ENCODE peak calls at places on chromosomes 12 and 14, in four cellular contexts. One of them, this sample, is unnamed.

GRCh38 chr12:53532026-53532425 is 24.7 kb upstream of the NPFF start:
- DNase-seq in left ventricle myocardium inferior: no peak
- DNase-seq in A549: no peak
- DNase-seq in thyroid gland: peak; percentile 41
- DNase-seq in this sample: no peak

GRCh38 chr12:124713041-124713435 is 145.6 kb upstream of the NCOR2 start:
- DNase-seq in left ventricle myocardium inferior: peak; percentile 64
- DNase-seq in A549: no peak
- DNase-seq in thyroid gland: peak; percentile 30
- DNase-seq in this sample: peak; percentile 63

GRCh38 chr12:80116735-80117134 is 17.4 kb downstream of the OTOGL start:
- DNase-seq in left ventricle myocardium inferior: no peak
- DNase-seq in A549: no peak
- DNase-seq in thyroid gland: no peak
- DNase-seq in this sample: no peak

GRCh38 chr12:14777271-14777670 is 26.0 kb downstream of the WBP11 start:
- DNase-seq in left ventricle myocardium inferior: no peak
- DNase-seq in A549: no peak
- DNase-seq in thyroid gland: no peak
- DNase-seq in this sample: no peak

GRCh38 chr12:52390739-52391617 is 5.5 kb upstream of the KRT84 start:
- DNase-seq in left ventricle myocardium inferior: no peak
- DNase-seq in A549: peak; percentile 58
- DNase-seq in thyroid gland: no peak
- DNase-seq in this sample: no peak

GRCh38 chr14:93857081-93857480 is 68.8 kb upstream of the PRIMA1 start:
- DNase-seq in left ventricle myocardium inferior: no peak
- DNase-seq in A549: no peak
- DNase-seq in thyroid gland: no peak
- DNase-seq in this sample: no peak

GRCh38 chr12:1918875-1919236 is 404 bp upstream of the CACNA2D4 start:
- DNase-seq in left ventricle myocardium inferior: no peak
- DNase-seq in A549: no peak
- DNase-seq in thyroid gland: no peak
- DNase-seq in this sample: peak; percentile 21

GRCh38 chr12:58413794-58414193 is 472.4 kb downstream of the ATP23 start:
- DNase-seq in left ventricle myocardium inferior: no peak
- DNase-seq in A549: peak; percentile 67
- DNase-seq in thyroid gland: no peak
- DNase-seq in this sample: no peak

GRCh38 chr12:116324684-116325664 is 47.5 kb upstream of the MED13L start:
- DNase-seq in left ventricle myocardium inferior: no peak
- DNase-seq in A549: no peak
- DNase-seq in thyroid gland: no peak
- DNase-seq in this sample: no peak

GRCh38 chr14:92625213-92625612 is 111.6 kb downstream of the RIN3 start:
- DNase-seq in left ventricle myocardium inferior: no peak
- DNase-seq in A549: peak; percentile 65
- DNase-seq in thyroid gland: no peak
- DNase-seq in this sample: no peak

GRCh38 chr14:88535813-88536212 is 19.0 kb downstream of the PTPN21 start:
- DNase-seq in left ventricle myocardium inferior: no peak
- DNase-seq in A549: no peak
- DNase-seq in thyroid gland: no peak
- DNase-seq in this sample: no peak

GRCh38 chr14:63664143-63664460 is 22.4 kb upstream of the WDR89 start:
- DNase-seq in left ventricle myocardium inferior: no peak
- DNase-seq in A549: no peak
- DNase-seq in thyroid gland: no peak
- DNase-seq in this sample: no peak

GRCh38 chr14:75242546-75243273 is 35.9 kb upstream of the FOS start:
- DNase-seq in left ventricle myocardium inferior: peak; percentile 28
- DNase-seq in A549: no peak
- DNase-seq in thyroid gland: no peak
- DNase-seq in this sample: no peak

GRCh38 chr14:53955671-53956426 is 776 bp downstream of the BMP4 start:
- DNase-seq in left ventricle myocardium inferior: peak; percentile 77
- DNase-seq in A549: peak; percentile 44
- DNase-seq in thyroid gland: peak; percentile 61
- DNase-seq in this sample: peak; percentile 60

GRCh38 chr14:91418387-91419043 is 895 bp upstream of the CCDC88C start:
- DNase-seq in left ventricle myocardium inferior: peak; percentile 66
- DNase-seq in A549: peak; percentile 68
- DNase-seq in thyroid gland: peak; percentile 44
- DNase-seq in this sample: peak; percentile 78

GRCh38 chr12:1309610-1310009 is 284.8 kb downstream of the FBXL14 start:
- DNase-seq in left ventricle myocardium inferior: no peak
- DNase-seq in A549: no peak
- DNase-seq in thyroid gland: no peak
- DNase-seq in this sample: no peak

GRCh38 chr12:112965643-112966042 is 12.7 kb upstream of the OAS2 start:
- DNase-seq in left ventricle myocardium inferior: no peak
- DNase-seq in A549: no peak
- DNase-seq in thyroid gland: no peak
- DNase-seq in this sample: no peak

GRCh38 chr14:49880267-49881064 is 12.4 kb upstream of the ARF6 start:
- DNase-seq in left ventricle myocardium inferior: no peak
- DNase-seq in A549: no peak
- DNase-seq in thyroid gland: no peak
- DNase-seq in this sample: no peak

GRCh38 chr12:126069549-126070165 is 1004.4 kb downstream of the AACS start:
- DNase-seq in left ventricle myocardium inferior: no peak
- DNase-seq in A549: peak; percentile 68
- DNase-seq in thyroid gland: no peak
- DNase-seq in this sample: peak; percentile 44

GRCh38 chr12:131065801-131066200 is 112.1 kb downstream of the ADGRD1 start:
- DNase-seq in left ventricle myocardium inferior: no peak
- DNase-seq in A549: no peak
- DNase-seq in thyroid gland: no peak
- DNase-seq in this sample: no peak
- H3K27ac ChIP-seq in left ventricle myocardium inferior: peak overlapping the region; percentile 47
- H3K27ac ChIP-seq in A549: no peak overlapping the region
- H3K27ac ChIP-seq in thyroid gland: no peak overlapping the region
- H3K27ac ChIP-seq in this sample: no peak overlapping the region

DNA sequence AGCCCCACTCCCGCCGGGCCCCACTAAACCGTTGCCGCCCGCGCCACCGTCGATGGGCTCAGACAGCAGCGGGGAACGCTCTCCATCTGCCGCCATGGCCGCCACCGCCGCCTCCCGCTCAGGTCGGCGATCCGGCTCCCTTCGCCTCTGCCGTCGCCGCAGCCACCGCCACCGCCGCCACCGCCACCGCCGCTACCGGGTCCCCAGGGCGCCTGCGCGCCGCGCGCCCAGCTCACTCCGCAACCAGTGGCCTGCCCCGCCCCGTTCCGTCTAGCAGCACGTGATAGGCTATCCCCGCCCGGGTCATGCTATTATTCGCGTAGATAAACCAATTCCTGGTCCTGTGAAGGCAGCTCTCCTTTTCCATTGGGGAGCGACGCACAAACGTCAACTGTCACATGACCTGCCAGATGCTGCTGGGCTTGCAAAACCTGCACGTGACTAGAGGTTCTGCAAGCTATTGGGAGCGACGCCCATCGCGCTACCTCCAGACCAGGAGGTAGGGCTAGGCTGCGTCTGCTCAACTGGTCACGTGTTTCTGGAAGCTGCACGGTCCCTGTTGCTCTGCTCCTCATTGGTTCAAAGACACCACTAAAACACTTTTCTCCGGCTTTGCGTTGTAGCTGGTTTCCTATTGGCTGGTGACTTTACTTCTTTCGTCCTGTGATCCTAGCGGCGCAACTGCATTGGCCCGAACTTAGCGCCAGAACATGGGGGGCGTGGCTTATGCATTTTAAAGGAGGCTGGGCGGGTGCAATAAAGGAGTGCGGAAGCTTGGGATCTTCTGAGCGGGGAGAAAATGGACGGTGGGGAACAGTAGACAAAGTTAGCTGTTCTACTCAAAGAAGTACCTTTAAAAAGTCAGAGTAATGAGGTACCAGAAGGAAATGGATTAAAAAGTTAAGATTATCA is at the start of gene PIP4P1:
- DNase-seq in left ventricle myocardium inferior: peak; percentile 99
- DNase-seq in A549: peak; percentile 100
- DNase-seq in thyroid gland: peak; percentile 99
- DNase-seq in this sample: peak; percentile 99
- H3K27ac ChIP-seq in left ventricle myocardium inferior: peak within 1 kb of the TSS; percentile 93
- H3K27ac ChIP-seq in A549: peak within 1 kb of the TSS; percentile 85
- H3K27ac ChIP-seq in thyroid gland: peak within 1 kb of the TSS; percentile 86
- H3K27ac ChIP-seq in this sample: peak within 1 kb of the TSS; percentile 80

GRCh38 chr12:108313236-108313608 is 25.9 kb downstream of the CMKLR1 start:
- DNase-seq in left ventricle myocardium inferior: no peak
- DNase-seq in A549: no peak
- DNase-seq in thyroid gland: no peak
- DNase-seq in this sample: no peak

GRCh38 chr12:108313609-108314331 is 25.3 kb downstream of the CMKLR1 start:
- DNase-seq in left ventricle myocardium inferior: no peak
- DNase-seq in A549: no peak
- DNase-seq in thyroid gland: peak; percentile 29
- DNase-seq in this sample: no peak

GRCh38 chr12:108311605-108312004 is 27.5 kb downstream of the CMKLR1 start:
- DNase-seq in left ventricle myocardium inferior: no peak
- DNase-seq in A549: no peak
- DNase-seq in thyroid gland: no peak
- DNase-seq in this sample: no peak

GRCh38 chr12:108312885-108313203 is 26.3 kb downstream of the CMKLR1 start:
- DNase-seq in left ventricle myocardium inferior: peak; percentile 74
- DNase-seq in A549: no peak
- DNase-seq in thyroid gland: peak; percentile 87
- DNase-seq in this sample: no peak

GRCh38 chr12:108312073-108312884 is 26.8 kb downstream of the CMKLR1 start:
- DNase-seq in left ventricle myocardium inferior: no peak
- DNase-seq in A549: no peak
- DNase-seq in thyroid gland: no peak
- DNase-seq in this sample: no peak
- H3K27ac ChIP-seq in left ventricle myocardium inferior: peak overlapping the region; percentile 80
- H3K27ac ChIP-seq in A549: no peak overlapping the region
- H3K27ac ChIP-seq in thyroid gland: peak overlapping the region; percentile 82
- H3K27ac ChIP-seq in this sample: peak overlapping the region; percentile 22

DNA sequence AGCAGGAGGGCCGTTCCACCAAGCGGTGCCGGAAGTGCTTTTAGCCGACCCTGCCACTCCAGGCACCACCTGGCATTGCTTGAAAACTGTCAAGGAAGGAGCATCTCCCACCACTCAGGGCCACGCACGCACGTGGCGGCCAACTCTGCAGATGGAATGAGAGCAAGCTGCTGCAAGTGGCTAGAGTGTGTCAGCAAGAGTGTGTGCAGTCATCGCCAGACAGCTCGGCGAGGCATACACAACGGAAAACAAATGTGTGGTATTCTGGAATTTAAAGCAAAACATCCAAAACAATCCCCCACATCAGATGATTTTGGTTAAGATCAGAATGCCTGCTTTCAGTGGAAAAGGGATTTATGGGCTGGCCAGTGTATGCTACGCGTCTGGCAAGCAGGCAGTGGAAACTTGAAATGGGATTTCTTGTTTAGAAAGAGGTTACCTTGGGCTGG is 11.2 kb downstream of the CD9 start:
- DNase-seq in left ventricle myocardium inferior: no peak
- DNase-seq in A549: no peak
- DNase-seq in thyroid gland: no peak
- DNase-seq in this sample: no peak
- H3K27ac ChIP-seq in left ventricle myocardium inferior: peak overlapping the region; percentile 64
- H3K27ac ChIP-seq in A549: no peak overlapping the region
- H3K27ac ChIP-seq in thyroid gland: peak overlapping the region; percentile 94
- H3K27ac ChIP-seq in this sample: peak overlapping the region; percentile 43

DNA sequence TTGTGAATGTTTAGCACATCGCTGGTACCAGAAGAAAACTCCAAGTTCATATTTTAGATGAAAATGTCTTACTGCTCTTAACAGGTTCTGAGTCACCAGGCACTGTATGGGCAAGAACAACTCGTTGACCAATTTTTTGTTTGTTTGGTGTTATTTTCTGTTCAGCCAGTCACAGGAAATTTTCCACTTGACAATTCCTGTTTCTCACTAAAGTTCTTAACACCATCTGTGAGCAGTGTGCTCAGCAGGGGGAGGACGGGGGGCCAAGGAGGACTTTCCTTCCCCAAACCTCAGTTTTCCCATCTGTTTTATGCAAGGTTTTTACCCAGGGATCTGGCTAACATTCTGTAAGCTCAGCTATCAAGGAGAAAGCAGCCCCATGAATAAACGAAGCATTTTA is 3.0 kb downstream of the NUAK1 start:
- DNase-seq in left ventricle myocardium inferior: no peak
- DNase-seq in A549: peak; percentile 43
- DNase-seq in thyroid gland: peak; percentile 19
- DNase-seq in this sample: no peak
- H3K27ac ChIP-seq in left ventricle myocardium inferior: peak overlapping the region; percentile 98
- H3K27ac ChIP-seq in A549: peak overlapping the region; percentile 99
- H3K27ac ChIP-seq in thyroid gland: peak overlapping the region; percentile 91
- H3K27ac ChIP-seq in this sample: no peak overlapping the region

GRCh38 chr14:97446087-97446486 is 648.9 kb downstream of the VRK1 start:
- DNase-seq in left ventricle myocardium inferior: no peak
- DNase-seq in A549: no peak
- DNase-seq in thyroid gland: no peak
- DNase-seq in this sample: no peak
- H3K27ac ChIP-seq in left ventricle myocardium inferior: no peak overlapping the region
- H3K27ac ChIP-seq in A549: no peak overlapping the region
- H3K27ac ChIP-seq in thyroid gland: no peak overlapping the region
- H3K27ac ChIP-seq in this sample: no peak overlapping the region

GRCh38 chr12:76866146-76866545 is 12.7 kb downstream of the CSRP2 start:
- DNase-seq in left ventricle myocardium inferior: no peak
- DNase-seq in A549: no peak
- DNase-seq in thyroid gland: no peak
- DNase-seq in this sample: no peak
- H3K27ac ChIP-seq in left ventricle myocardium inferior: no peak overlapping the region
- H3K27ac ChIP-seq in A549: no peak overlapping the region
- H3K27ac ChIP-seq in thyroid gland: no peak overlapping the region
- H3K27ac ChIP-seq in this sample: no peak overlapping the region

DNA sequence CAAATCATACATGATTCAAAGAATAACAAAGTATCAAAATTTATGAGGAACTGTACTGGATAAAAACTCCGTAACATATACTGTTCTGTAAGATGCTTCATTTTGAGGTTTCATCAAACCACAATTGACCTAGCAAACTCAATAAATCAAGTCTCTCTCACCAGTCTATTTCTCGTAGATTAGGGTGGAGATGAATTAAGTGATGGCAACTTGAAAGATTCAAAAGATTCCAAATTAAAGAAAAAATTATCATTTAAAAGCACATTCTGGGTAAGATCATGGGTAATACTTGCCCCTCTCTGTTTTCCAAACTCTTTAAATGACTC is 74.4 kb downstream of the PAPLN start:
- DNase-seq in left ventricle myocardium inferior: no peak
- DNase-seq in A549: no peak
- DNase-seq in thyroid gland: no peak
- DNase-seq in this sample: no peak
- H3K27ac ChIP-seq in left ventricle myocardium inferior: peak overlapping the region; percentile 33
- H3K27ac ChIP-seq in A549: no peak overlapping the region
- H3K27ac ChIP-seq in thyroid gland: no peak overlapping the region
- H3K27ac ChIP-seq in this sample: no peak overlapping the region

GRCh38 chr14:68366656-68367055 is 426.2 kb downstream of the ZFP36L1 start:
- DNase-seq in left ventricle myocardium inferior: no peak
- DNase-seq in A549: no peak
- DNase-seq in thyroid gland: no peak
- DNase-seq in this sample: no peak

GRCh38 chr14:68365228-68365627 is 427.6 kb downstream of the ZFP36L1 start:
- DNase-seq in left ventricle myocardium inferior: no peak
- DNase-seq in A549: peak; percentile 49
- DNase-seq in thyroid gland: no peak
- DNase-seq in this sample: no peak

GRCh38 chr14:68369289-68369925 is 423.5 kb downstream of the ZFP36L1 start:
- DNase-seq in left ventricle myocardium inferior: no peak
- DNase-seq in A549: no peak
- DNase-seq in thyroid gland: no peak
- DNase-seq in this sample: no peak

GRCh38 chr14:68368850-68369249 is 424.0 kb downstream of the ZFP36L1 start:
- DNase-seq in left ventricle myocardium inferior: no peak
- DNase-seq in A549: no peak
- DNase-seq in thyroid gland: no peak
- DNase-seq in this sample: no peak

GRCh38 chr14:68367444-68368014 is 425.3 kb downstream of the ZFP36L1 start:
- DNase-seq in left ventricle myocardium inferior: no peak
- DNase-seq in A549: no peak
- DNase-seq in thyroid gland: no peak
- DNase-seq in this sample: no peak
- H3K27ac ChIP-seq in left ventricle myocardium inferior: peak overlapping the region; percentile 36
- H3K27ac ChIP-seq in A549: no peak overlapping the region
- H3K27ac ChIP-seq in thyroid gland: no peak overlapping the region
- H3K27ac ChIP-seq in this sample: no peak overlapping the region